ENCODE peak calls at places on chromosomes 3 and 15, in four cellular contexts. One of them, this sample, is unnamed.

GRCh38 chr3:155428558-155428957 is 135.1 kb upstream of the STRIT1 start:
- DNase-seq in esophagus muscularis mucosa: peak
- DNase-seq in stomach: no peak
- DNase-seq in ovary: no peak
- DNase-seq in this sample: no peak

GRCh38 chr3:4904801-4905695 is 74.2 kb upstream of the BHLHE40 start:
- DNase-seq in esophagus muscularis mucosa: no peak
- DNase-seq in stomach: no peak
- DNase-seq in ovary: no peak
- DNase-seq in this sample: no peak

GRCh38 chr15:39462691-39463090 is 118.2 kb upstream of the THBS1 start:
- DNase-seq in esophagus muscularis mucosa: no peak
- DNase-seq in stomach: no peak
- DNase-seq in ovary: no peak
- DNase-seq in this sample: no peak

GRCh38 chr3:40237892-40238571 is 71.5 kb upstream of the EIF1B start:
- DNase-seq in esophagus muscularis mucosa: no peak
- DNase-seq in stomach: no peak
- DNase-seq in ovary: no peak
- DNase-seq in this sample: peak

GRCh38 chr3:150610785-150611184 is 7.7 kb downstream of the SELENOT start:
- DNase-seq in esophagus muscularis mucosa: no peak
- DNase-seq in stomach: no peak
- DNase-seq in ovary: no peak
- DNase-seq in this sample: no peak

GRCh38 chr15:81024265-81024875 is 23.6 kb downstream of the TLNRD1 start:
- DNase-seq in esophagus muscularis mucosa: no peak
- DNase-seq in stomach: no peak
- DNase-seq in ovary: no peak
- DNase-seq in this sample: peak

GRCh38 chr3:115937054-115937453 is 313.7 kb downstream of the GAP43 start:
- DNase-seq in esophagus muscularis mucosa: no peak
- DNase-seq in stomach: no peak
- DNase-seq in ovary: no peak
- DNase-seq in this sample: no peak

GRCh38 chr15:52503788-52504496 is 24.7 kb downstream of the MYO5A start:
- DNase-seq in esophagus muscularis mucosa: no peak
- DNase-seq in stomach: no peak
- DNase-seq in ovary: no peak
- DNase-seq in this sample: no peak

GRCh38 chr3:152269423-152270144 is 855 bp downstream of the MBNL1 start:
- DNase-seq in esophagus muscularis mucosa: peak
- DNase-seq in stomach: peak
- DNase-seq in ovary: peak
- DNase-seq in this sample: peak

GRCh38 chr15:55475842-55476241 is 32.2 kb downstream of the DNAAF4 start:
- DNase-seq in esophagus muscularis mucosa: no peak
- DNase-seq in stomach: no peak
- DNase-seq in ovary: no peak
- DNase-seq in this sample: no peak

GRCh38 chr15:78828930-78829329 is 17.7 kb upstream of the ADAMTS7 start:
- DNase-seq in esophagus muscularis mucosa: no peak
- DNase-seq in stomach: no peak
- DNase-seq in ovary: no peak
- DNase-seq in this sample: no peak

GRCh38 chr3:108202834-108203233 is 19.4 kb downstream of the IFT57 start:
- DNase-seq in esophagus muscularis mucosa: no peak
- DNase-seq in stomach: no peak
- DNase-seq in ovary: no peak
- DNase-seq in this sample: no peak
- TF ChIP-seq CTCF in esophagus muscularis mucosa: no peak
- TF ChIP-seq CTCF in stomach: no peak
- TF ChIP-seq CTCF in ovary: no peak
- TF ChIP-seq CTCF in this sample: no peak

GRCh38 chr15:22979069-22979698 is 984 bp downstream of the CYFIP1 start:
- DNase-seq in esophagus muscularis mucosa: no peak
- DNase-seq in stomach: peak
- DNase-seq in ovary: peak
- DNase-seq in this sample: peak
- TF ChIP-seq POLR2A in esophagus muscularis mucosa: no peak
- TF ChIP-seq POLR2A in stomach: no peak
- TF ChIP-seq POLR2A in ovary: no peak
- TF ChIP-seq POLR2A in this sample: no peak

GRCh38 chr15:67783303-67783702 is 42.0 kb upstream of the SKOR1 start:
- DNase-seq in esophagus muscularis mucosa: peak
- DNase-seq in stomach: no peak
- DNase-seq in ovary: no peak
- DNase-seq in this sample: no peak
- TF ChIP-seq CTCF in esophagus muscularis mucosa: no peak
- TF ChIP-seq CTCF in stomach: no peak
- TF ChIP-seq CTCF in ovary: no peak
- TF ChIP-seq CTCF in this sample: no peak

GRCh38 chr3:128127236-128127635 is 3.6 kb upstream of the RUVBL1 start:
- DNase-seq in esophagus muscularis mucosa: no peak
- DNase-seq in stomach: no peak
- DNase-seq in ovary: no peak
- DNase-seq in this sample: no peak

GRCh38 chr3:128123231-128123537 is 428 bp downstream of the RUVBL1 start:
- DNase-seq in esophagus muscularis mucosa: no peak
- DNase-seq in stomach: no peak
- DNase-seq in ovary: peak
- DNase-seq in this sample: no peak

GRCh38 chr3:128122013-128122412 is 1.6 kb downstream of the RUVBL1 start:
- DNase-seq in esophagus muscularis mucosa: no peak
- DNase-seq in stomach: no peak
- DNase-seq in ovary: no peak
- DNase-seq in this sample: no peak

DNA sequence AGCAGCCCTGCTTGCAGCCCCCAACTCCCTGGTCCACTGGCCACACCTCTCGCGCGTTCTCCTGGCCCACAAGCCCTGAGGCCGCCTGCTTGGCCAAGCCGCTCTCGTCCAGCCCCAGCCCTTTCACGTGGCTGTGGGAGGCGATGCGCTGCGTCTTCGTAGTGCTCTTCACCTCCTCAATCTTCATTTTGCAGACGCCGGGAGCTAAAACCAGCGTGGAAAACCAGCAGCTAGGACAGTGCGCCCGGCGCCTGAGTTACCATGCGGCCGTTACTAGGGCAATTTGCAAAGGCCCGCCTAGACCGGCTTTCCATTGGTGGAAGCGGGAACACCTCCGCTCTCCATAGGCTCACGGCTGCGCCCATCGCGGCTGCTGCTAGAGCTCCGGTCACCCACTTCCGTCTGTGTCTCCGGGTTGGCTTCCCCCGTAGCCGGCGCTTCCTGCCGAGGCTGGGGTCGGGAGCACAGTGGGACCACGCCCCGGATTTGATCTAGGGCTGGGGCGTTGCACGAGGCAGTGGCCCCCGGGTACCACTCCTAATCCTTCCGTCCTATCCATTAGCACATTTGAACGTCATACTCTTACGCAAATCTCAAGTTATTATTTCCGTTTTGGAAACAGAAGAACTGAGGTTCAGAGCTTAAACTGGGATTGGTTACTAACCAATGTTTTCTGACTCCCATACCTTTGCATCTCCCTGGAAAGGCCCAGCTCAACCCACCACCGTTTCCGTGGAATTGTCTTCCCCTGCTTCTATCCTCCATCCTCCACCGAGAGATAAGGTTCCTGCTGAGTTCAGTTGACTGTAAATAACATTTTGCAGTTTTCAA is at the start of gene RUVBL1:
- DNase-seq in esophagus muscularis mucosa: peak
- DNase-seq in stomach: peak
- DNase-seq in ovary: peak
- DNase-seq in this sample: peak
- TF ChIP-seq POLR2A in esophagus muscularis mucosa: no peak
- TF ChIP-seq POLR2A in stomach: no peak
- TF ChIP-seq POLR2A in ovary: no peak
- TF ChIP-seq POLR2A in this sample: no peak

DNA sequence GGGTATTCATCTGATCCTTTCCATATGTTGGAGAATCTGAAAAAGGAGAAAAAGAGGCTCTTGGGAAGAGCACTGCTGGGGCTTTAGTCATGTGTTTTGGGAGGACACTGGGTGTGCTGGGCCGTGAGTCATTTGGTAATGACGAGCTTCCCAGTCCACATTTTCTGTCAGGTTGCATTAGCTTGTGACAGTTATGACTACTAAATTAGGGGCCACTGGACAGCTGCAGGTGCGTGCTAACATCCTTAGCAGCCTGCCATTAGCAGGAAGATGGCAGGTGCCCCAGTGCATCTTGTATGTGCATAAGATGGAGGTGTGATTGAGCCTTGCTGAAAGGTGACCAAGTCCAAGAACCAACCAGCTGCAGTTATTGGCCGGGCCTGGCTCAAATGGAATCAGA is 242.4 kb downstream of the RYR3 start:
- DNase-seq in esophagus muscularis mucosa: no peak
- DNase-seq in stomach: no peak
- DNase-seq in ovary: no peak
- DNase-seq in this sample: no peak
- TF ChIP-seq CTCF in esophagus muscularis mucosa: no peak
- TF ChIP-seq CTCF in stomach: no peak
- TF ChIP-seq CTCF in ovary: no peak
- TF ChIP-seq CTCF in this sample: no peak

DNA sequence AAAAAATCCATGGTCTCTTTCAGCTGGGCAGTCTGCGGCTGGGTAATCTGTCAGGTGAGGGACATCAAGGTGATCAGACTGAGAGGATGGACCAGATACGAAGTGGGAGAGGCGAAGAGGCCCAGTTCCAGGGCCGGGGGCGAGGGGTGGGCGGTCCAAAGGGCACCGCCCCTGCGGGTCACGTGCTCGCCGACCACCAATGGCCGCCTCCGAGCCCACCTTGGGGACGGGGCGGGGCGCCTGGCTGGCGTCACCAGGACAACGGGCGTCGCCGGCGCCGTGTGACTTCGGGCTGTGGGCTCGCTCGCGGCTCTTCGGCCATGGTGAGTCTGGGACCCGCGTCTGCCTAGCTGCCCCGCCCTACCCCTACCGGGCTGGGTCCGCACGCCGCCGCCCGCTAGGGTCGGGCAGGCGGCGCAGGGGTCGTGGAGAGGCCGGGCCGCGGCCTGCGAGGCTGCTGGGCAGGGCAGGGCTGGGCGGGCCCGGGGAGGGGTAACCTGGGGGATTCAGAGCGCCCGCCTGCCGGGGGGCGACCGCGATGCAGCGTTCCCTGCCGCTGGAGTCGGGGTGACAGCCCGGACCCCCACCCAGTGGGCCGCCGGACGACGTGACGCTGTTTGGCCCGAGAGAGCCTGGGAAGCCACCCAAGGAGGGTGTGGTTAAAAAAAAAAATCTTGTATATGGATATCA is at the start of gene FBXL2:
- DNase-seq in esophagus muscularis mucosa: no peak
- DNase-seq in stomach: peak
- DNase-seq in ovary: peak
- DNase-seq in this sample: peak
- TF ChIP-seq POLR2A in esophagus muscularis mucosa: no peak
- TF ChIP-seq POLR2A in stomach: no peak
- TF ChIP-seq POLR2A in ovary: no peak
- TF ChIP-seq POLR2A in this sample: no peak

DNA sequence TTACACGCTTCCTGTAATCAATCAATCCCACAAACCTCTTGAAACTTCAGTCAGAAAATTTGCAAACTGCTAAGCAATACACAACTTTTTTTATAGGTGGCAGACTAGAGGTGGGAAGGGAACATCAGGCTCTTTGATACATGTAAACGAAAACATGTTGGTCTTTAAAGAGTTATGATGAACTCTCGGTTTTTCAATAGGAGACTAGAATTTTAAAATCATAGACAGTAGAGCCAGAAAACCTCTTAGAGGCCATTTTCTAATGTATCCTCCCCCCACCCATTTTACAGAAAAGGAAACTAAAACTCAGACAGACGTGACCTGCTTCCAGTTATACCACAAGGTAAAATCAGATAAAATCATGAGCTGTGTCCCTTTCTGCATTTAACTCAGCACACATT is 179.1 kb upstream of the LPP start:
- DNase-seq in esophagus muscularis mucosa: no peak
- DNase-seq in stomach: no peak
- DNase-seq in ovary: no peak
- DNase-seq in this sample: no peak
- TF ChIP-seq CTCF in esophagus muscularis mucosa: no peak
- TF ChIP-seq CTCF in stomach: no peak
- TF ChIP-seq CTCF in ovary: no peak
- TF ChIP-seq CTCF in this sample: peak

DNA sequence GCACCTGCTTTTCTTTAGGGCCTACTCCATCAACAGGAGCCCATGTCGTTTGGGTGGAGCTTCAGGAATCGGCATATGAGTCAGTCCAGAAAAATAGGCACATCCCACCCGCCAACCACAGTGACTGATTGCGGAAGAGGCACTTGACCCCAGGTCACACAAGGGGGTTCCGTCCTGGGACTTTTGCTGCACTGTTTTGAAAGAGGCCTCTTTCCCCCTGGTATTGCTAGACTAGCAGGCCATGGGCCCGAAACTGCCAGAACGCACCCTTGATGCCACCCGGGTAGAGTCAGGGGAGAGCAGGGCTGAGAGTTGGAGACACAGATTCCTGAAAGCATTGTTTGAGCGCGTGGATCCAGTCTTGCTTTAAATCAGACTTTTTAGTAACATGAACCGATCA is 19.3 kb upstream of the NRROS start:
- DNase-seq in esophagus muscularis mucosa: no peak
- DNase-seq in stomach: no peak
- DNase-seq in ovary: no peak
- DNase-seq in this sample: no peak
- TF ChIP-seq POLR2A in esophagus muscularis mucosa: no peak
- TF ChIP-seq POLR2A in stomach: no peak
- TF ChIP-seq POLR2A in ovary: no peak
- TF ChIP-seq POLR2A in this sample: no peak

DNA sequence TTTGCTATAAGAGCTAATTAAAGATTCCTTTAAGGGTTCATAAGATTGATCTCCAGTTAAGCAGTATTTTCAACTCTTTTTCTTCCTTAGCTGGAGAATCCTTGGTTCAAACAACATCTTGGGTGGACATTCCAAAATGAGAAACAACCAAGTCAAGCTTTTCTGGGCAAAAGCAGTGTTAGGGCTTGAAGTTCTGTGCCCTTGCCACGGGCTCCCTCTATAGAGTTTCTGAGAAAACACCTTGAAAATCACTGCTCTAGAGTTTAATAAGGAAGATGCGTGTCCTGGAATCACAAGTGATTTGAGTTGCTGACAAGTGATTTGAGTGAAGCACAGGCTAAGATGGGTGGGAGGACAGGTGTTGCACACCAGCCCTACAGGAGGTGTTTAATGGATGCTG is 128.9 kb downstream of the SLCO3A1 start:
- DNase-seq in esophagus muscularis mucosa: no peak
- DNase-seq in stomach: no peak
- DNase-seq in ovary: no peak
- DNase-seq in this sample: no peak
- TF ChIP-seq CTCF in esophagus muscularis mucosa: no peak
- TF ChIP-seq CTCF in stomach: no peak
- TF ChIP-seq CTCF in ovary: no peak
- TF ChIP-seq CTCF in this sample: no peak